ENCODE peak calls at places on chromosomes 11 and 22, in five cellular contexts. Y is neuronal stem cell, P is IMR-90, E is H1, D is trophoblast cell. S is an unnamed sample.

GRCh38 chr11:9613830-9614762 is 40.6 kb downstream of the WEE1 start:
- DNase-seq in Y (peak), P (peak), E (no peak), D (peak), S (peak)

GRCh38 chr11:64791781-64792291 is 11.2 kb downstream of the MAP4K2 start:
- DNase-seq in Y (no peak), P (no peak), E (no peak), D (no peak), S (no peak)

GRCh38 chr22:48895341-48895740 is 932.3 kb downstream of the BRD1 start:
- DNase-seq in Y (no peak), P (no peak), E (no peak), D (no peak), S (no peak)

GRCh38 chr11:78194490-78194889 is 5.8 kb downstream of the USP35 start:
- DNase-seq in Y (no peak), P (no peak), E (no peak), D (no peak), S (no peak)

GRCh38 chr22:29217827-29218757 is 12.4 kb downstream of the EMID1 start:
- DNase-seq in Y (no peak), P (no peak), E (no peak), D (no peak), S (no peak)

GRCh38 chr11:23976776-23977380 is 520.0 kb upstream of the LUZP2 start:
- DNase-seq in Y (no peak), P (peak), E (no peak), D (no peak), S (peak)

GRCh38 chr11:66207816-66208215 is 60.6 kb upstream of the RAB1B start:
- DNase-seq in Y (no peak), P (no peak), E (no peak), D (peak), S (no peak)

GRCh38 chr11:120061036-120061760 is 76.7 kb downstream of the TRIM29 start:
- DNase-seq in Y (no peak), P (no peak), E (no peak), D (no peak), S (no peak)

GRCh38 chr22:30079952-30080533 is at the start of gene HORMAD2:
- DNase-seq in Y (peak), P (no peak), E (peak), D (peak), S (peak)

GRCh38 chr11:64755681-64756361 is 4.0 kb downstream of the PYGM start:
- DNase-seq in Y (no peak), P (no peak), E (no peak), D (no peak), S (no peak)

GRCh38 chr11:65352783-65353182 is 1.8 kb upstream of the TIGD3 start:
- DNase-seq in Y (no peak), P (peak), E (no peak), D (peak), S (peak)

DNA sequence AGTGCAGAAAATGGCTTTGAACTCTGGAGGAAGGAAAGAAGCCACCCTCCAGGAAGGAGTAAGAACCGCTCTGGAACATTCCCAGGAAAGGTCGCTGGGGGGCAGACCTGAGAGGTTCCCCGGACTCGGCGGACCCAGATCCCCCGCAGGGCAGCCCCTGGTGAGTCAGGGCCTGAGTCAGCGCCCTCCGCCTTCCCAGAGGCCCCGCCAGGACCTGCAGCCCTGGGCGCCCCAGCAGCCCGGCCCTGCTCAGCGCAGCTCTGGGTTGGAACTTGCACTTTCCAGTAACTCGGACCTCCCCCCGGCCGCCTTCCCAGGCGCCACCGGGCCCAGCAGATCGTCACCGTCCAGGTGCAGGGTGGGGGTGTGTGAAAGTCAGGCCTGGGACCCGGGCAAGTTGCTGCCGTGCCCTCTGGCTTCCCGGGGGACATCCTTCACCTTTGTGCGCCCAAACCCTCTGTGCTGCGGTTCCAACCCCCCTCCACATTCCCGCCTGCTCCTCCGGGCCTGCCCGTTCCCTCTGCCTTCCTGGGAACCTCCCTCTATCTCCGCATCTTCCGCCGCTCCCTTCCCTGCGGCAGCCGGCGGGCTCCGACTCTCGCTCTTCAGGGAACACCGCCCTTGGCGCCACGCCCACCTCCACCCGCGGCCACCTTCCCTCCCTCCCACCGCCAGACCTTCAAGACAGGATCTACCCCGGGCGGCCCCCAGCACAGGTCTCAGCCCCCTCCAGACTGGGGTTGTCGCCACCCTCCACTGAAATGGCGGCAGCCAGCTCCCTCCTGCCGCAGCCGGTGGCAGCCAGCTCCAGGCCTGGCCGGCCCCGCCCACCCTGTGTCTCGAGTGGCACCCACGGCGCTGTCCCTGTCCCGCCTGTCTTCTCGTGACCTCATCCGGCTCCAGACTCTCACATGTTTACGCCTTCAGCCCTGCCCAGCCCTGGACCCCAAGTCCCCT is 36.8 kb upstream of the WNT7B start:
- DNase-seq in Y (peak), P (peak), E (peak), D (peak), S (peak)
- H4K8ac ChIP-seq in Y (peak), P (peak), E (peak), D (peak), S (peak)

GRCh38 chr11:3838504-3838903 is 2.3 kb downstream of the RHOG start:
- DNase-seq in Y (no peak), P (no peak), E (no peak), D (no peak), S (no peak)

GRCh38 chr11:3840289-3840869 is 380 bp downstream of the RHOG start:
- DNase-seq in Y (peak), P (no peak), E (no peak), D (no peak), S (no peak)

GRCh38 chr11:3835752-3836151 is 5.0 kb downstream of the RHOG start:
- DNase-seq in Y (no peak), P (no peak), E (no peak), D (no peak), S (no peak)

GRCh38 chr11:3836903-3837302 is 3.9 kb downstream of the RHOG start:
- DNase-seq in Y (no peak), P (no peak), E (no peak), D (peak), S (no peak)

GRCh38 chr11:3837793-3838192 is 3.0 kb downstream of the RHOG start:
- DNase-seq in Y (no peak), P (no peak), E (no peak), D (peak), S (no peak)
- H3K4me3 ChIP-seq in Y (no peak), P (no peak), E (no peak), D (no peak), S (no peak)

GRCh38 chr22:31139866-31140716 is at the start of gene PLA2G3:
- DNase-seq in Y (peak), P (peak), E (peak), D (no peak), S (peak)
- H4K91ac ChIP-seq in Y (peak), P (no peak), E (peak), D (no peak), S (no peak)

GRCh38 chr11:134331565-134332188 is at the start of gene GLB1L2:
- DNase-seq in Y (peak), P (no peak), E (no peak), D (peak), S (peak)
- H4K8ac ChIP-seq in Y (no peak), P (no peak), E (no peak), D (no peak), S (no peak)

S was measured in mesenchymal stem cell.